ENCODE peak calls at places on chromosome 21, in eight cellular contexts. One of them, this sample, is unnamed.

GRCh38 chr21:35530726-35531125 is 481.6 kb upstream of the RUNX1 start:
- DNase-seq in stomach: no peak
- DNase-seq in uterus: no peak
- DNase-seq in esophagus squamous epithelium: no peak
- DNase-seq in IMR-90: no peak
- DNase-seq in transverse colon: no peak
- DNase-seq in Peyer's patch: no peak
- DNase-seq in breast epithelium: no peak
- DNase-seq in this sample: peak; percentile 14

GRCh38 chr21:25283720-25284119 is 323.6 kb downstream of the MRPL39 start:
- DNase-seq in Peyer's patch: no peak
- DNase-seq in IMR-90: peak; percentile 56
- DNase-seq in uterus: no peak
- DNase-seq in esophagus squamous epithelium: no peak
- DNase-seq in breast epithelium: no peak
- DNase-seq in stomach: no peak
- DNase-seq in transverse colon: no peak
- DNase-seq in this sample: no peak

GRCh38 chr21:26686278-26686677 is 113.2 kb upstream of the CYYR1 start:
- DNase-seq in uterus: no peak
- DNase-seq in breast epithelium: no peak
- DNase-seq in esophagus squamous epithelium: no peak
- DNase-seq in stomach: no peak
- DNase-seq in IMR-90: peak; percentile 44
- DNase-seq in transverse colon: no peak
- DNase-seq in Peyer's patch: peak; percentile 18
- DNase-seq in this sample: no peak

GRCh38 chr21:16588433-16588860 is 858.7 kb downstream of the USP25 start:
- DNase-seq in stomach: peak; percentile 31
- DNase-seq in transverse colon: peak; percentile 21
- DNase-seq in uterus: peak; percentile 74
- DNase-seq in Peyer's patch: no peak
- DNase-seq in IMR-90: peak; percentile 84
- DNase-seq in esophagus squamous epithelium: no peak
- DNase-seq in breast epithelium: peak; percentile 58
- DNase-seq in this sample: peak; percentile 90

GRCh38 chr21:17819878-17820232 is 699 bp upstream of the C21orf91 start:
- DNase-seq in breast epithelium: no peak
- DNase-seq in Peyer's patch: no peak
- DNase-seq in transverse colon: no peak
- DNase-seq in uterus: no peak
- DNase-seq in stomach: no peak
- DNase-seq in esophagus squamous epithelium: no peak
- DNase-seq in IMR-90: peak; percentile 72
- DNase-seq in this sample: no peak

GRCh38 chr21:21232320-21232719 is 234.1 kb downstream of the NCAM2 start:
- DNase-seq in uterus: no peak
- DNase-seq in stomach: no peak
- DNase-seq in transverse colon: peak; percentile 7
- DNase-seq in esophagus squamous epithelium: no peak
- DNase-seq in breast epithelium: no peak
- DNase-seq in IMR-90: peak; percentile 71
- DNase-seq in Peyer's patch: no peak
- DNase-seq in this sample: peak; percentile 21

GRCh38 chr21:26717146-26717739 is 128.0 kb downstream of the ADAMTS1 start:
- DNase-seq in stomach: no peak
- DNase-seq in breast epithelium: no peak
- DNase-seq in Peyer's patch: no peak
- DNase-seq in IMR-90: peak; percentile 31
- DNase-seq in uterus: no peak
- DNase-seq in transverse colon: no peak
- DNase-seq in esophagus squamous epithelium: no peak
- DNase-seq in this sample: no peak

GRCh38 chr21:28336299-28336698 is 656.4 kb downstream of the LTN1 start:
- DNase-seq in uterus: no peak
- DNase-seq in transverse colon: no peak
- DNase-seq in Peyer's patch: no peak
- DNase-seq in stomach: peak; percentile 26
- DNase-seq in IMR-90: peak; percentile 96
- DNase-seq in breast epithelium: no peak
- DNase-seq in esophagus squamous epithelium: no peak
- DNase-seq in this sample: no peak

GRCh38 chr21:46320331-46320801 is 3.3 kb downstream of the C21orf58 start:
- DNase-seq in Peyer's patch: no peak
- DNase-seq in uterus: no peak
- DNase-seq in breast epithelium: no peak
- DNase-seq in IMR-90: no peak
- DNase-seq in esophagus squamous epithelium: no peak
- DNase-seq in transverse colon: no peak
- DNase-seq in stomach: no peak
- DNase-seq in this sample: no peak

GRCh38 chr21:18340387-18340942 is 63.1 kb downstream of the TMPRSS15 start:
- DNase-seq in transverse colon: no peak
- DNase-seq in esophagus squamous epithelium: no peak
- DNase-seq in uterus: no peak
- DNase-seq in IMR-90: no peak
- DNase-seq in breast epithelium: no peak
- DNase-seq in Peyer's patch: no peak
- DNase-seq in stomach: no peak
- DNase-seq in this sample: no peak

GRCh38 chr21:13827201-13827600 is 217.6 kb downstream of the POTED start:
- DNase-seq in uterus: no peak
- DNase-seq in Peyer's patch: no peak
- DNase-seq in breast epithelium: no peak
- DNase-seq in transverse colon: no peak
- DNase-seq in IMR-90: no peak
- DNase-seq in esophagus squamous epithelium: no peak
- DNase-seq in stomach: no peak
- DNase-seq in this sample: no peak

GRCh38 chr21:17668479-17668878 is 55.8 kb upstream of the BTG3 start:
- DNase-seq in stomach: no peak
- DNase-seq in Peyer's patch: no peak
- DNase-seq in IMR-90: no peak
- DNase-seq in breast epithelium: no peak
- DNase-seq in transverse colon: no peak
- DNase-seq in esophagus squamous epithelium: no peak
- DNase-seq in uterus: no peak
- DNase-seq in this sample: no peak

GRCh38 chr21:28636988-28637691 is 355.5 kb downstream of the LTN1 start:
- DNase-seq in uterus: no peak
- DNase-seq in stomach: no peak
- DNase-seq in esophagus squamous epithelium: no peak
- DNase-seq in IMR-90: peak; percentile 94
- DNase-seq in breast epithelium: no peak
- DNase-seq in transverse colon: no peak
- DNase-seq in Peyer's patch: no peak
- DNase-seq in this sample: no peak

GRCh38 chr21:45993210-45994085 is 11.9 kb downstream of the COL6A1 start:
- DNase-seq in uterus: peak; percentile 44
- DNase-seq in transverse colon: peak; percentile 10
- DNase-seq in Peyer's patch: peak; percentile 11
- DNase-seq in IMR-90: no peak
- DNase-seq in esophagus squamous epithelium: no peak
- DNase-seq in breast epithelium: peak; percentile 45
- DNase-seq in stomach: no peak
- DNase-seq in this sample: peak; percentile 0

GRCh38 chr21:40215941-40216340 is 348.7 kb downstream of the PCP4 start:
- DNase-seq in stomach: no peak
- DNase-seq in IMR-90: no peak
- DNase-seq in uterus: no peak
- DNase-seq in transverse colon: no peak
- DNase-seq in breast epithelium: no peak
- DNase-seq in Peyer's patch: no peak
- DNase-seq in esophagus squamous epithelium: no peak
- DNase-seq in this sample: no peak

GRCh38 chr21:27756191-27756590 is 789.3 kb upstream of the ADAMTS5 start:
- DNase-seq in IMR-90: no peak
- DNase-seq in uterus: no peak
- DNase-seq in Peyer's patch: no peak
- DNase-seq in esophagus squamous epithelium: no peak
- DNase-seq in transverse colon: no peak
- DNase-seq in stomach: no peak
- DNase-seq in breast epithelium: no peak
- DNase-seq in this sample: no peak

GRCh38 chr21:15301014-15301413 is 236.2 kb upstream of the NRIP1 start:
- DNase-seq in esophagus squamous epithelium: no peak
- DNase-seq in transverse colon: no peak
- DNase-seq in IMR-90: no peak
- DNase-seq in breast epithelium: no peak
- DNase-seq in Peyer's patch: no peak
- DNase-seq in stomach: no peak
- DNase-seq in uterus: no peak
- DNase-seq in this sample: no peak

GRCh38 chr21:46122241-46122671 is 24.3 kb downstream of the COL6A2 start:
- DNase-seq in transverse colon: peak; percentile 6
- DNase-seq in Peyer's patch: no peak
- DNase-seq in IMR-90: peak; percentile 78
- DNase-seq in esophagus squamous epithelium: no peak
- DNase-seq in uterus: peak; percentile 20
- DNase-seq in breast epithelium: peak; percentile 47
- DNase-seq in stomach: peak; percentile 24
- DNase-seq in this sample: no peak

GRCh38 chr21:37220433-37220980 is 46.6 kb downstream of the VPS26C start:
- DNase-seq in Peyer's patch: peak; percentile 37
- DNase-seq in IMR-90: peak; percentile 50
- DNase-seq in stomach: no peak
- DNase-seq in esophagus squamous epithelium: no peak
- DNase-seq in uterus: no peak
- DNase-seq in transverse colon: peak; percentile 23
- DNase-seq in breast epithelium: no peak
- DNase-seq in this sample: no peak

GRCh38 chr21:21103692-21104091 is 105.5 kb downstream of the NCAM2 start:
- DNase-seq in IMR-90: no peak
- DNase-seq in uterus: no peak
- DNase-seq in transverse colon: no peak
- DNase-seq in Peyer's patch: no peak
- DNase-seq in esophagus squamous epithelium: no peak
- DNase-seq in breast epithelium: no peak
- DNase-seq in stomach: no peak
- DNase-seq in this sample: no peak

GRCh38 chr21:46195595-46196195 is 11.4 kb upstream of the SPATC1L start:
- DNase-seq in breast epithelium: peak; percentile 31
- DNase-seq in IMR-90: no peak
- DNase-seq in stomach: peak; percentile 13
- DNase-seq in Peyer's patch: no peak
- DNase-seq in transverse colon: no peak
- DNase-seq in uterus: peak; percentile 9
- DNase-seq in esophagus squamous epithelium: no peak
- DNase-seq in this sample: no peak

GRCh38 chr21:26117972-26118367 is 52.6 kb downstream of the APP start:
- DNase-seq in breast epithelium: no peak
- DNase-seq in transverse colon: no peak
- DNase-seq in stomach: no peak
- DNase-seq in esophagus squamous epithelium: no peak
- DNase-seq in IMR-90: no peak
- DNase-seq in uterus: no peak
- DNase-seq in Peyer's patch: no peak
- DNase-seq in this sample: no peak

GRCh38 chr21:14602418-14602987 is 56.4 kb upstream of the SAMSN1 start:
- DNase-seq in uterus: no peak
- DNase-seq in IMR-90: no peak
- DNase-seq in stomach: no peak
- DNase-seq in esophagus squamous epithelium: no peak
- DNase-seq in Peyer's patch: peak; percentile 47
- DNase-seq in breast epithelium: no peak
- DNase-seq in transverse colon: no peak
- DNase-seq in this sample: no peak

GRCh38 chr21:33383056-33383888 is 19.9 kb upstream of the IFNGR2 start:
- DNase-seq in esophagus squamous epithelium: peak; percentile 48
- DNase-seq in uterus: peak; percentile 44
- DNase-seq in IMR-90: peak; percentile 94
- DNase-seq in transverse colon: peak; percentile 81
- DNase-seq in Peyer's patch: peak; percentile 95
- DNase-seq in breast epithelium: peak; percentile 56
- DNase-seq in stomach: peak; percentile 68
- DNase-seq in this sample: peak; percentile 82
- H3K4me3 ChIP-seq in esophagus squamous epithelium: peak overlapping the region; percentile 23
- H3K4me3 ChIP-seq in uterus: no peak overlapping the region
- H3K4me3 ChIP-seq in IMR-90: no peak overlapping the region
- H3K4me3 ChIP-seq in transverse colon: no peak overlapping the region
- H3K4me3 ChIP-seq in Peyer's patch: peak overlapping the region; percentile 13
- H3K4me3 ChIP-seq in breast epithelium: peak overlapping the region; percentile 51
- H3K4me3 ChIP-seq in stomach: peak overlapping the region; percentile 9
- H3K4me3 ChIP-seq in this sample: no peak overlapping the region

GRCh38 chr21:42191064-42191463 is 27.9 kb upstream of the ABCG1 start:
- DNase-seq in IMR-90: no peak
- DNase-seq in Peyer's patch: no peak
- DNase-seq in uterus: no peak
- DNase-seq in esophagus squamous epithelium: no peak
- DNase-seq in transverse colon: no peak
- DNase-seq in stomach: no peak
- DNase-seq in breast epithelium: no peak
- DNase-seq in this sample: no peak
- H3K4me1 ChIP-seq in IMR-90: no peaks in the 10 kb centered on the region
- H3K4me1 ChIP-seq in Peyer's patch: peaks cover 18% of the 10 kb centered on the region
- H3K4me1 ChIP-seq in uterus: no peaks in the 10 kb centered on the region
- H3K4me1 ChIP-seq in esophagus squamous epithelium: no peaks in the 10 kb centered on the region
- H3K4me1 ChIP-seq in transverse colon: peaks cover 11% of the 10 kb centered on the region
- H3K4me1 ChIP-seq in stomach: peaks cover 7% of the 10 kb centered on the region
- H3K4me1 ChIP-seq in breast epithelium: no peaks in the 10 kb centered on the region
- H3K4me1 ChIP-seq in this sample: no peaks in the 10 kb centered on the region

GRCh38 chr21:33917421-33917820 is 1.8 kb upstream of the ATP5PO start:
- DNase-seq in Peyer's patch: no peak
- DNase-seq in esophagus squamous epithelium: no peak
- DNase-seq in transverse colon: no peak
- DNase-seq in breast epithelium: no peak
- DNase-seq in stomach: no peak
- DNase-seq in uterus: no peak
- DNase-seq in IMR-90: no peak
- DNase-seq in this sample: no peak

GRCh38 chr21:33909756-33910155 is 5.8 kb downstream of the ATP5PO start:
- DNase-seq in stomach: no peak
- DNase-seq in transverse colon: no peak
- DNase-seq in esophagus squamous epithelium: no peak
- DNase-seq in uterus: no peak
- DNase-seq in breast epithelium: no peak
- DNase-seq in Peyer's patch: no peak
- DNase-seq in IMR-90: no peak
- DNase-seq in this sample: no peak

GRCh38 chr21:33916200-33916567 is 580 bp upstream of the ATP5PO start:
- DNase-seq in uterus: no peak
- DNase-seq in stomach: no peak
- DNase-seq in IMR-90: no peak
- DNase-seq in transverse colon: no peak
- DNase-seq in Peyer's patch: no peak
- DNase-seq in esophagus squamous epithelium: no peak
- DNase-seq in breast epithelium: no peak
- DNase-seq in this sample: no peak

GRCh38 chr21:33914188-33914587 is 1.4 kb downstream of the ATP5PO start:
- DNase-seq in IMR-90: no peak
- DNase-seq in uterus: no peak
- DNase-seq in Peyer's patch: no peak
- DNase-seq in stomach: no peak
- DNase-seq in breast epithelium: no peak
- DNase-seq in esophagus squamous epithelium: no peak
- DNase-seq in transverse colon: no peak
- DNase-seq in this sample: no peak

GRCh38 chr21:33915368-33916199 is at the start of gene ATP5PO:
- DNase-seq in Peyer's patch: peak; percentile 93
- DNase-seq in uterus: peak; percentile 97
- DNase-seq in esophagus squamous epithelium: peak; percentile 83
- DNase-seq in breast epithelium: peak; percentile 96
- DNase-seq in IMR-90: peak; percentile 98
- DNase-seq in stomach: peak; percentile 99
- DNase-seq in transverse colon: peak; percentile 98
- DNase-seq in this sample: peak; percentile 98
- TF ChIP-seq POLR2A in Peyer's patch: peak; percentile 94
- TF ChIP-seq POLR2A in uterus: peak; percentile 74
- TF ChIP-seq POLR2A in esophagus squamous epithelium: peak; percentile 79
- TF ChIP-seq POLR2A in breast epithelium: peak; percentile 65
- TF ChIP-seq POLR2A in IMR-90: peak; percentile 86
- TF ChIP-seq POLR2A in stomach: no peak
- TF ChIP-seq POLR2A in transverse colon: peak; percentile 94
- TF ChIP-seq POLR2A in this sample: peak; percentile 84

GRCh38 chr21:38494254-38494648 is 4.0 kb downstream of the ERG start:
- DNase-seq in stomach: no peak
- DNase-seq in transverse colon: no peak
- DNase-seq in IMR-90: no peak
- DNase-seq in esophagus squamous epithelium: no peak
- DNase-seq in breast epithelium: no peak
- DNase-seq in Peyer's patch: no peak
- DNase-seq in uterus: no peak
- DNase-seq in this sample: no peak
- H3K4me3 ChIP-seq in stomach: no peak overlapping the region
- H3K4me3 ChIP-seq in transverse colon: no peak overlapping the region
- H3K4me3 ChIP-seq in IMR-90: no peak overlapping the region
- H3K4me3 ChIP-seq in esophagus squamous epithelium: peak overlapping the region; percentile 35
- H3K4me3 ChIP-seq in breast epithelium: peak overlapping the region; percentile 57
- H3K4me3 ChIP-seq in Peyer's patch: no peak overlapping the region
- H3K4me3 ChIP-seq in uterus: no peak overlapping the region
- H3K4me3 ChIP-seq in this sample: no peak overlapping the region